ENCODE peak calls at places on chromosomes 6 and 20, in five cellular contexts. T is epithelial cell of esophagus, Z is NCI-H1105, D is left ventricle myocardium inferior, C is MCF 10A. Y is an unnamed sample.

GRCh38 chr20:32888636-32889035 is 29.9 kb downstream of the EFCAB8 start:
- DNase-seq in Z (no peak), D (no peak), C (no peak), T (no peak), Y (no peak)

GRCh38 chr20:31587545-31588389 is 17.3 kb upstream of the ID1 start:
- DNase-seq in Z (no peak), T (peak; percentile 48), C (no peak), D (peak; percentile 71), Y (peak; percentile 16)

GRCh38 chr20:36988494-36988966 is 37.0 kb upstream of the SAMHD1 start:
- DNase-seq in D (no peak), C (peak; percentile 38), T (peak; percentile 39), Z (no peak), Y (peak; percentile 31)

GRCh38 chr20:16423311-16424212 is 149.7 kb downstream of the KIF16B start:
- DNase-seq in C (no peak), T (no peak), Z (no peak), D (no peak), Y (no peak)

GRCh38 chr20:20816969-20817368 is 104.5 kb upstream of the RALGAPA2 start:
- DNase-seq in C (no peak), T (no peak), Z (no peak), D (no peak), Y (no peak)

GRCh38 chr6:32432050-32432450 is 7.6 kb upstream of the HLA-DRA start:
- DNase-seq in Z (peak; percentile 11), D (no peak), T (peak; percentile 46), C (peak; percentile 35), Y (no peak)

GRCh38 chr6:93424303-93425064 is 5.1 kb upstream of the EPHA7 start:
- DNase-seq in C (peak; percentile 35), D (no peak), Z (no peak), T (peak; percentile 26), Y (no peak)

GRCh38 chr6:149628865-149629544 is 19.5 kb downstream of the KATNA1 start:
- DNase-seq in C (no peak), T (peak; percentile 49), D (no peak), Z (no peak), Y (peak; percentile 67)

GRCh38 chr6:41713161-41713649 is 22.2 kb downstream of the TFEB start:
- DNase-seq in C (peak; percentile 94), D (peak; percentile 70), T (peak; percentile 88), Z (no peak), Y (peak; percentile 96)

GRCh38 chr20:61753196-61753942 is 312.3 kb downstream of the TAF4 start:
- DNase-seq in Z (no peak), T (peak; percentile 31), D (no peak), C (peak; percentile 23), Y (peak; percentile 32)

GRCh38 chr20:7180261-7181045 is 413.0 kb downstream of the BMP2 start:
- DNase-seq in D (no peak), T (peak; percentile 93), Z (no peak), C (peak; percentile 88), Y (peak; percentile 69)

GRCh38 chr6:16736856-16737255 is 24.4 kb downstream of the ATXN1 start:
- DNase-seq in T (no peak), D (no peak), Z (no peak), C (no peak), Y (no peak)

GRCh38 chr6:101703311-101703710 is 309.8 kb downstream of the GRIK2 start:
- DNase-seq in C (no peak), D (no peak), T (no peak), Z (no peak), Y (no peak)

GRCh38 chr6:152161501-152161900 is 354.0 kb downstream of the ESR1 start:
- DNase-seq in C (no peak), D (no peak), Z (no peak), T (peak; percentile 40), Y (peak; percentile 12)

GRCh38 chr20:1882026-1882425 is 13.2 kb upstream of the SIRPA start:
- DNase-seq in C (no peak), D (no peak), T (no peak), Z (no peak), Y (no peak)

GRCh38 chr6:105087571-105088211 is 92.1 kb downstream of the POPDC3 start:
- DNase-seq in Z (peak; percentile 48), T (peak; percentile 71), C (peak; percentile 63), D (no peak), Y (peak; percentile 35)

GRCh38 chr6:86938814-86939213 is 1.5 kb downstream of the HTR1E start:
- DNase-seq in C (no peak), D (no peak), Z (no peak), T (no peak), Y (no peak)

GRCh38 chr6:26309731-26310142 is 55.3 kb upstream of the BTN3A2 start:
- DNase-seq in T (peak; percentile 91), D (no peak), C (peak; percentile 76), Z (no peak), Y (peak; percentile 94)

GRCh38 chr6:113588646-113589045 is 268.5 kb upstream of the MARCKS start:
- DNase-seq in T (no peak), D (no peak), Z (no peak), C (no peak), Y (no peak)

GRCh38 chr20:49750611-49751396 is 37.1 kb upstream of the B4GALT5 start:
- DNase-seq in Z (no peak), C (no peak), T (no peak), D (no peak), Y (no peak)

GRCh38 chr20:20452254-20452676 is 84.4 kb downstream of the INSM1 start:
- DNase-seq in D (peak; percentile 46), C (peak; percentile 68), T (peak; percentile 84), Z (peak; percentile 43), Y (peak; percentile 64)

GRCh38 chr6:9254251-9254650 is 818.9 kb upstream of the SLC35B3 start:
- DNase-seq in C (no peak), T (no peak), D (no peak), Z (no peak), Y (no peak)

GRCh38 chr20:63978319-63979220 is 872 bp downstream of the SAMD10 start:
- DNase-seq in Z (no peak), T (peak; percentile 83), D (peak; percentile 78), C (peak; percentile 76), Y (peak; percentile 66)

GRCh38 chr6:37615564-37616340 is 81.9 kb downstream of the MDGA1 start:
- DNase-seq in Z (no peak), D (no peak), C (peak; percentile 43), T (no peak), Y (no peak)

GRCh38 chr6:75217203-75217602 is 11.3 kb upstream of the COL12A1 start:
- DNase-seq in D (no peak), Z (no peak), T (peak; percentile 50), C (no peak), Y (peak; percentile 62)

GRCh38 chr20:51800132-51800721 is 2.1 kb downstream of the SALL4 start:
- DNase-seq in T (peak; percentile 56), D (peak; percentile 38), Z (peak; percentile 75), C (peak; percentile 59), Y (peak; percentile 8)

Y was measured in mammary epithelial cell.